ENCODE peak calls at places on chromosomes 1 and 21, in nine cellular contexts. T is right lobe of liver; Q is heart right ventricle; I is OCI-LY7; M is lower leg skin; X is CD8-positive, alpha-beta T cell; E is mucosa of descending colon; J is WTC11; G is GM13976. C is an unnamed sample.

GRCh38 chr1:230368363-230368762 is 57.8 kb downstream of the PGBD5 start:
- DNase-seq in T (no peak), Q (no peak), I (no peak), M (no peak), X (no peak), E (no peak), J (no peak), G (no peak), C (no peak)

GRCh38 chr1:173475564-173476196 is 1.5 kb upstream of the PRDX6 start:
- DNase-seq in T (no peak), Q (no peak), I (peak), M (no peak), X (no peak), E (no peak), J (no peak), G (no peak), C (no peak)

GRCh38 chr1:10694274-10694632 is 102.2 kb downstream of the CASZ1 start:
- DNase-seq in T (peak), Q (no peak), I (peak), M (no peak), X (peak), E (peak), J (no peak), G (peak), C (peak)

GRCh38 chr1:43982798-43983197 is 3.8 kb downstream of the B4GALT2 start:
- DNase-seq in T (no peak), Q (no peak), I (no peak), M (no peak), X (no peak), E (peak), J (no peak), G (no peak), C (no peak)

GRCh38 chr1:100699744-100700143 is 19.8 kb upstream of the VCAM1 start:
- DNase-seq in T (no peak), Q (no peak), I (no peak), M (no peak), X (no peak), E (no peak), J (no peak), G (no peak), C (no peak)

GRCh38 chr1:241603626-241604337 is 36.4 kb downstream of the CHML start:
- DNase-seq in T (no peak), Q (no peak), I (no peak), M (no peak), X (no peak), E (no peak), J (no peak), G (no peak), C (no peak)

GRCh38 chr1:14626869-14627607 is 28.6 kb downstream of the KAZN start:
- DNase-seq in T (no peak), Q (peak), I (no peak), M (no peak), X (no peak), E (peak), J (no peak), G (no peak), C (no peak)

GRCh38 chr1:18176619-18177018 is 69.0 kb downstream of the IGSF21 start:
- DNase-seq in T (no peak), Q (no peak), I (no peak), M (no peak), X (no peak), E (no peak), J (no peak), G (no peak), C (no peak)

GRCh38 chr1:68717330-68717729 is 220.4 kb upstream of the DEPDC1 start:
- DNase-seq in T (no peak), Q (no peak), I (no peak), M (no peak), X (no peak), E (no peak), J (no peak), G (no peak), C (no peak)

GRCh38 chr1:185170291-185170848 is 13.4 kb downstream of the SWT1 start:
- DNase-seq in T (no peak), Q (no peak), I (peak), M (peak), X (no peak), E (no peak), J (peak), G (peak), C (peak)

GRCh38 chr1:57835620-57836019 is 411.8 kb upstream of the DAB1 start:
- DNase-seq in T (no peak), Q (no peak), I (no peak), M (no peak), X (no peak), E (no peak), J (no peak), G (no peak), C (no peak)

GRCh38 chr1:19645544-19646252 is 1.6 kb downstream of the NBL1 start:
- DNase-seq in T (no peak), Q (no peak), I (no peak), M (no peak), X (no peak), E (peak), J (no peak), G (no peak), C (no peak)

GRCh38 chr1:157770442-157771043 is 6.4 kb downstream of the FCRL2 start:
- DNase-seq in T (no peak), Q (no peak), I (no peak), M (no peak), X (no peak), E (no peak), J (peak), G (no peak), C (no peak)

GRCh38 chr1:89723863-89724262 is 90.9 kb downstream of the LRRC8C start:
- DNase-seq in T (no peak), Q (peak), I (no peak), M (no peak), X (no peak), E (no peak), J (no peak), G (no peak), C (no peak)

GRCh38 chr1:89566761-89567174 is 42.1 kb downstream of the LRRC8B start:
- DNase-seq in T (peak), Q (peak), I (no peak), M (no peak), X (no peak), E (no peak), J (no peak), G (no peak), C (no peak)

GRCh38 chr1:170230323-170230722 is 84.6 kb downstream of the NTMT2 start:
- DNase-seq in T (no peak), Q (no peak), I (no peak), M (no peak), X (no peak), E (no peak), J (no peak), G (no peak), C (no peak)

GRCh38 chr1:174157157-174157806 is 2.0 kb upstream of the RABGAP1L start:
- DNase-seq in T (no peak), Q (no peak), I (peak), M (no peak), X (no peak), E (no peak), J (no peak), G (peak), C (peak)

GRCh38 chr1:226659641-226660040 is 79.4 kb downstream of the ITPKB start:
- DNase-seq in T (no peak), Q (no peak), I (no peak), M (no peak), X (no peak), E (peak), J (no peak), G (no peak), C (no peak)

GRCh38 chr21:17527240-17527639 is 14.4 kb downstream of the CXADR start:
- DNase-seq in T (no peak), Q (no peak), I (no peak), M (no peak), X (no peak), E (no peak), J (no peak), G (no peak), C (no peak)

GRCh38 chr1:23169727-23170335 is 1.2 kb upstream of the LUZP1 start:
- DNase-seq in T (no peak), Q (peak), I (peak), M (peak), X (no peak), E (peak), J (no peak), G (peak), C (no peak)

GRCh38 chr1:152436593-152437338 is 22.7 kb upstream of the CRNN start:
- DNase-seq in T (no peak), Q (no peak), I (no peak), M (no peak), X (no peak), E (no peak), J (no peak), G (no peak), C (no peak)

GRCh38 chr1:33392639-33393038 is 38.3 kb downstream of the PHC2 start:
- DNase-seq in T (no peak), Q (no peak), I (no peak), M (no peak), X (no peak), E (no peak), J (no peak), G (no peak), C (no peak)

GRCh38 chr21:19771881-19772280 is 1226.3 kb upstream of the NCAM2 start:
- DNase-seq in T (no peak), Q (no peak), I (no peak), M (no peak), X (no peak), E (no peak), J (no peak), G (no peak), C (no peak)

GRCh38 chr1:205493241-205494085 is 11.0 kb upstream of the CDK18 start:
- DNase-seq in T (no peak), Q (peak), I (no peak), M (no peak), X (no peak), E (no peak), J (no peak), G (no peak), C (no peak)

GRCh38 chr1:53580009-53580400 is 120.8 kb downstream of the DMRTB1 start:
- DNase-seq in T (no peak), Q (no peak), I (no peak), M (no peak), X (no peak), E (no peak), J (no peak), G (no peak), C (no peak)

GRCh38 chr1:67535474-67535873 is 105.3 kb upstream of the SERBP1 start:
- DNase-seq in T (peak), Q (peak), I (peak), M (peak), X (no peak), E (peak), J (peak), G (peak), C (peak)

GRCh38 chr1:46301406-46302090 is 1.9 kb downstream of the LRRC41 start:
- DNase-seq in T (no peak), Q (peak), I (no peak), M (peak), X (no peak), E (peak), J (peak), G (no peak), C (peak)

GRCh38 chr21:43771698-43772367 is 4.3 kb downstream of the CSTB start:
- DNase-seq in T (no peak), Q (no peak), I (no peak), M (no peak), X (no peak), E (no peak), J (no peak), G (no peak), C (no peak)

GRCh38 chr21:42424848-42425602 is 21.3 kb downstream of the UBASH3A start:
- DNase-seq in T (no peak), Q (no peak), I (no peak), M (no peak), X (peak), E (peak), J (no peak), G (no peak), C (no peak)

GRCh38 chr1:246001142-246001812 is 505.8 kb downstream of the SMYD3 start:
- DNase-seq in T (no peak), Q (no peak), I (no peak), M (no peak), X (no peak), E (no peak), J (no peak), G (no peak), C (no peak)

GRCh38 chr1:180197231-180197630 is 32.8 kb upstream of the LHX4 start:
- DNase-seq in T (no peak), Q (no peak), I (no peak), M (no peak), X (no peak), E (no peak), J (no peak), G (no peak), C (no peak)

GRCh38 chr21:34606621-34607020 is 8.3 kb downstream of the RCAN1 start:
- DNase-seq in T (no peak), Q (no peak), I (no peak), M (no peak), X (no peak), E (no peak), J (no peak), G (no peak), C (no peak)

GRCh38 chr1:230073371-230074035 is 6.5 kb downstream of the GALNT2 start:
- DNase-seq in T (no peak), Q (no peak), I (no peak), M (no peak), X (no peak), E (no peak), J (no peak), G (no peak), C (no peak)

GRCh38 chr1:187842406-187843165 is 1013.8 kb downstream of the PLA2G4A start:
- DNase-seq in T (no peak), Q (no peak), I (peak), M (peak), X (no peak), E (no peak), J (no peak), G (no peak), C (no peak)

GRCh38 chr1:214009613-214010550 is 22.1 kb downstream of the PROX1 start:
- DNase-seq in T (no peak), Q (no peak), I (no peak), M (no peak), X (no peak), E (no peak), J (no peak), G (no peak), C (no peak)

DNA sequence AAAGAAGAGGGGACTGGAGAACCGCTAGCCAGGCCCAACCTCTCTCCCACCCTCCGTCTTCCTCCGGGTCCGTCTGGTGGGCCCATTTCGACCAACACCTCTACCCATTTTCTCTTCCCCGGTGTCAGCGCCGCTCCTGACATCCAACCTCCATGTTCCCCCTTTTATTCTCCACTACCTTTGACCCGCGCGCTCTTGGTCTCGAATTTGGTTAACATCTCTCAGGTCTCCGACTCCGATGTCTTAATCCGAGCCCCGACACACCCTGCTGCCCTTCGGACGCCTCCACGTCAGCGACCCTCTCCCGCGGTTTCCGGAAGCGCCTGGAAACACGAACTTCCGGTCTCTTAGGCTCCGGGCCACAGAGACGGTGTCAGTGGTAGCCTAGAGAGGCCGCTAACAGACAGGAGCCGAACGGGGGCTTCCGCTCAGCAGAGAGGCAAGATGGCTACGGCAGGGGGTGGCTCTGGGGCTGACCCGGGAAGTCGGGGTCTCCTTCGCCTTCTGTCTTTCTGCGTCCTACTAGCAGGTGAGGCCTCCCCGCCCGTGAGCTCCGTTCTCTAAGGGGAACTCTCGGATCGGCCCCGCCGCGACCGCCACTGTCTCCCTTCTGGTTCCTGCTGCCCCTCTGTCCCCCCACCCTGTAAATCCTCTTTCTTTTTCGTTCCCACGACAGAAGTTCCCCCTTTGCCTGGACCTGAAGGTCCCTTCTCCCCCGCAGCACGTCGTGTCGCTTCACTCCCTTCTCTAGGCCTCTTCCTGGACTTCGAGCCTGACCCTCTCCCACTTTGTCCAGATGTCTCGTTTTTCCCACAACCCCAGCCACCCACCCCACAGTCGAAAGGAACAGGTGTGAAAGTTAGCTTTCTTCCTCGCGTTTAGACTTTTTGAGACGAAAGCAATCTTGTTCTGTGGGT is at the start of the genes COPA and NCSTN:
- DNase-seq in T (peak), Q (peak), I (peak), M (peak), X (peak), E (peak), J (peak), G (peak), C (peak)
- TF ChIP-seq CTCF in T (no peak), Q (peak), I (no peak), M (no peak), X (no peak), E (no peak), J (no peak), G (no peak), C (no peak)

GRCh38 chr1:160108888-160109662 is 6.5 kb upstream of the ATP1A2 start:
- DNase-seq in T (no peak), Q (no peak), I (peak), M (no peak), X (no peak), E (no peak), J (no peak), G (peak), C (peak)
- TF ChIP-seq CTCF in T (peak), Q (peak), I (peak), M (no peak), X (peak), E (peak), J (peak), G (peak), C (peak)

GRCh38 chr21:33479679-33480480 is at the start of gene TMEM50B:
- DNase-seq in T (peak), Q (peak), I (peak), M (peak), X (peak), E (peak), J (peak), G (peak), C (peak)

GRCh38 chr21:33480481-33481103 is 818 bp upstream of the TMEM50B start:
- DNase-seq in T (no peak), Q (no peak), I (no peak), M (no peak), X (no peak), E (no peak), J (no peak), G (no peak), C (no peak)

GRCh38 chr21:33478182-33478581 is 1.6 kb downstream of the TMEM50B start:
- DNase-seq in T (no peak), Q (no peak), I (no peak), M (no peak), X (no peak), E (no peak), J (no peak), G (no peak), C (no peak)

GRCh38 chr21:33477066-33477465 is 2.7 kb downstream of the TMEM50B start:
- DNase-seq in T (peak), Q (no peak), I (no peak), M (no peak), X (no peak), E (no peak), J (no peak), G (no peak), C (no peak)

GRCh38 chr21:33478858-33479678 is 706 bp downstream of the TMEM50B start:
- DNase-seq in T (peak), Q (peak), I (peak), M (no peak), X (peak), E (peak), J (peak), G (peak), C (peak)
- TF ChIP-seq CTCF in T (peak), Q (peak), I (peak), M (no peak), X (no peak), E (no peak), J (no peak), G (no peak), C (no peak)

DNA sequence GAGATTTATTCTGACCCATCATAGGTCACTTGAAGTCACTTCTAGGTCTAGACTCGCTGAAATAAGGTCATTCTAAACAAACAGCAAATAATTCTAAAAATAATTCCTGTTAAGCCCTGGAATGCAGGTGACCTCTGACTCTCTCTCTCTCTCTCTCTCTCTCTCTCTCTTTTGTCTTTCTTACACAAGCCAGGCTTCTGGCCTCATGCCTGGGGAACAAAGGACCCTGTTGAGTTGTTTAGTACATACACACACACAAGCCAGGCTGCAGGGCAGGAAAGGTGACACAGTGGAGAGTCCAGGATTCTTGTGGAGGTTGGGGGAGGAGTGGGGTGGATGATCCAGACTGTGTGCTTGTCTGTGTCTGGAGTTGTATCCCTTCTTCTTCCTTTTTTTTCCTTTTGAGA is 4.0 kb upstream of the MEX3A start:
- DNase-seq in T (peak), Q (no peak), I (no peak), M (no peak), X (no peak), E (no peak), J (no peak), G (no peak), C (no peak)
- TF ChIP-seq CTCF in T (no peak), Q (no peak), I (no peak), M (peak), X (no peak), E (no peak), J (no peak), G (no peak), C (no peak)